ENCODE peak calls at places on chromosome 1, in six cellular contexts. One of them, this sample, is unnamed.
A peak's percentile ranks its signal among the peaks of the same experiment; 100 is the strongest.

GRCh38 chr1:12372761-12373160 is 142.9 kb downstream of the VPS13D start:
- DNase-seq in fibroblast of pulmonary artery: no peak
- DNase-seq in adrenal gland: no peak
- DNase-seq in uterus: no peak
- DNase-seq in MM.1S: no peak
- DNase-seq in cardiac muscle cell: peak; percentile 8
- DNase-seq in this sample: no peak

GRCh38 chr1:167198518-167199133 is 22.1 kb upstream of the POU2F1 start:
- DNase-seq in MM.1S: no peak
- DNase-seq in adrenal gland: no peak
- DNase-seq in fibroblast of pulmonary artery: no peak
- DNase-seq in cardiac muscle cell: no peak
- DNase-seq in uterus: no peak
- DNase-seq in this sample: no peak

GRCh38 chr1:169779970-169780369 is 14.7 kb downstream of the METTL18 start:
- DNase-seq in fibroblast of pulmonary artery: peak; percentile 60
- DNase-seq in uterus: no peak
- DNase-seq in cardiac muscle cell: no peak
- DNase-seq in adrenal gland: no peak
- DNase-seq in MM.1S: no peak
- DNase-seq in this sample: peak; percentile 25

GRCh38 chr1:30755746-30756145 is 1.8 kb downstream of the LAPTM5 start:
- DNase-seq in adrenal gland: no peak
- DNase-seq in fibroblast of pulmonary artery: no peak
- DNase-seq in uterus: no peak
- DNase-seq in MM.1S: no peak
- DNase-seq in cardiac muscle cell: no peak
- DNase-seq in this sample: no peak

GRCh38 chr1:220655961-220656720 is 34.0 kb upstream of the C1orf115 start:
- DNase-seq in adrenal gland: no peak
- DNase-seq in cardiac muscle cell: no peak
- DNase-seq in uterus: no peak
- DNase-seq in fibroblast of pulmonary artery: no peak
- DNase-seq in MM.1S: no peak
- DNase-seq in this sample: no peak

GRCh38 chr1:28115267-28115666 is 26.9 kb upstream of the EYA3 start:
- DNase-seq in cardiac muscle cell: peak; percentile 62
- DNase-seq in adrenal gland: peak; percentile 61
- DNase-seq in uterus: no peak
- DNase-seq in fibroblast of pulmonary artery: peak; percentile 48
- DNase-seq in MM.1S: no peak
- DNase-seq in this sample: peak; percentile 84

GRCh38 chr1:30668546-30669327 is 54.6 kb downstream of the MATN1 start:
- DNase-seq in fibroblast of pulmonary artery: no peak
- DNase-seq in cardiac muscle cell: no peak
- DNase-seq in adrenal gland: no peak
- DNase-seq in uterus: no peak
- DNase-seq in MM.1S: no peak
- DNase-seq in this sample: peak; percentile 7

GRCh38 chr1:225378880-225379279 is 49.0 kb downstream of the LBR start:
- DNase-seq in fibroblast of pulmonary artery: peak; percentile 69
- DNase-seq in cardiac muscle cell: peak; percentile 78
- DNase-seq in MM.1S: no peak
- DNase-seq in adrenal gland: no peak
- DNase-seq in uterus: no peak
- DNase-seq in this sample: peak; percentile 38

GRCh38 chr1:71461416-71461815 is 380.6 kb upstream of the ZRANB2 start:
- DNase-seq in fibroblast of pulmonary artery: no peak
- DNase-seq in adrenal gland: no peak
- DNase-seq in MM.1S: no peak
- DNase-seq in cardiac muscle cell: no peak
- DNase-seq in uterus: no peak
- DNase-seq in this sample: no peak

GRCh38 chr1:21510885-21511578 is 1.8 kb downstream of the ALPL start:
- DNase-seq in MM.1S: no peak
- DNase-seq in uterus: no peak
- DNase-seq in cardiac muscle cell: peak; percentile 35
- DNase-seq in adrenal gland: no peak
- DNase-seq in fibroblast of pulmonary artery: no peak
- DNase-seq in this sample: no peak

GRCh38 chr1:3518256-3518655 is 63.8 kb downstream of the ARHGEF16 start:
- DNase-seq in MM.1S: no peak
- DNase-seq in adrenal gland: no peak
- DNase-seq in fibroblast of pulmonary artery: no peak
- DNase-seq in cardiac muscle cell: no peak
- DNase-seq in uterus: no peak
- DNase-seq in this sample: no peak
- TF ChIP-seq CTCF in MM.1S: peak; percentile 62
- TF ChIP-seq CTCF in adrenal gland: peak; percentile 42
- TF ChIP-seq CTCF in fibroblast of pulmonary artery: peak; percentile 66
- TF ChIP-seq CTCF in cardiac muscle cell: peak; percentile 56
- TF ChIP-seq CTCF in uterus: peak; percentile 10
- TF ChIP-seq CTCF in this sample: peak; percentile 28

GRCh38 chr1:47230692-47231313 is 1.2 kb downstream of the TAL1 start:
- DNase-seq in cardiac muscle cell: peak; percentile 22
- DNase-seq in MM.1S: no peak
- DNase-seq in uterus: no peak
- DNase-seq in fibroblast of pulmonary artery: no peak
- DNase-seq in adrenal gland: no peak
- DNase-seq in this sample: no peak
- H3K4me3 ChIP-seq in cardiac muscle cell: no peak overlapping the region
- H3K4me3 ChIP-seq in MM.1S: no peak overlapping the region
- H3K4me3 ChIP-seq in uterus: peak overlapping the region; percentile 27
- H3K4me3 ChIP-seq in fibroblast of pulmonary artery: no peak overlapping the region
- H3K4me3 ChIP-seq in adrenal gland: no peak overlapping the region
- H3K4me3 ChIP-seq in this sample: no peak overlapping the region

GRCh38 chr1:26862781-26863676 is at the start of gene SFN:
- DNase-seq in MM.1S: peak; percentile 77
- DNase-seq in fibroblast of pulmonary artery: no peak
- DNase-seq in cardiac muscle cell: no peak
- DNase-seq in adrenal gland: no peak
- DNase-seq in uterus: no peak
- DNase-seq in this sample: no peak
- TF ChIP-seq CTCF in MM.1S: peak; percentile 79
- TF ChIP-seq CTCF in fibroblast of pulmonary artery: no peak
- TF ChIP-seq CTCF in cardiac muscle cell: peak; percentile 20
- TF ChIP-seq CTCF in adrenal gland: no peak
- TF ChIP-seq CTCF in uterus: no peak
- TF ChIP-seq CTCF in this sample: peak; percentile 14

GRCh38 chr1:1164361-1164700 is 9.3 kb upstream of the TTLL10 start:
- DNase-seq in adrenal gland: no peak
- DNase-seq in fibroblast of pulmonary artery: no peak
- DNase-seq in cardiac muscle cell: no peak
- DNase-seq in uterus: no peak
- DNase-seq in MM.1S: no peak
- DNase-seq in this sample: no peak
- H3K4me3 ChIP-seq in adrenal gland: no peak overlapping the region
- H3K4me3 ChIP-seq in fibroblast of pulmonary artery: no peak overlapping the region
- H3K4me3 ChIP-seq in cardiac muscle cell: no peak overlapping the region
- H3K4me3 ChIP-seq in uterus: no peak overlapping the region
- H3K4me3 ChIP-seq in MM.1S: no peak overlapping the region
- H3K4me3 ChIP-seq in this sample: no peak overlapping the region

DNA sequence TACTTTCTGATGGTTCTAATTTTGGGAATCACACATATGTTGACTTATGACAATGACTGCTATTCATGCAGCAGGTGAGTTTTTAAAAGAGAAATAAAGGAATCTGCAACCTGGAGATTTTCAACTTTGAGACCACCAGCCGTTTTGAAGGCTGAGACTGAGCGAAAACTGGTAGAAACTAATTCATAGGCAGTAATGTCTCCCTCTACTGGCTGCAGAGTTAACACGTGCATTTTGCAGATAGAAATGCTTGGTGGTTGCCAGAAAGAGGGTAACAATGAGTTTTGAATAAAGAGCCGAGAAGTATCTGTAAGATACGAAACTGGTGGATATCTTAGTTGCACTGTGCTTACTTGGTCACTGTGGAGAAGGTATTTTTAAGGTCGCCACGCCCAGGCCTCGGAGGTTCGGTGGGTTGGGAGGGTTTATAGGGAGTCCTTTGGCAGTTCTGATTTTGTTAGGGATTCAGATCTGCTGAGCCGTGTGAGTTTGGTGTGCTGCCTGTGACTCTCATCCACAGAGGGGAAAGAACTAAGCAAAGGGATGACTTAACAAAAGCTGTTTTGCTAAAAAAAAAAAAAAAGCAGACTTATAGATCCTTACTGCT is 83.0 kb downstream of the RYR2 start:
- DNase-seq in adrenal gland: no peak
- DNase-seq in cardiac muscle cell: peak; percentile 5
- DNase-seq in uterus: no peak
- DNase-seq in fibroblast of pulmonary artery: no peak
- DNase-seq in MM.1S: peak; percentile 30
- DNase-seq in this sample: peak; percentile 2
- TF ChIP-seq CTCF in adrenal gland: peak; percentile 13
- TF ChIP-seq CTCF in cardiac muscle cell: peak; percentile 40
- TF ChIP-seq CTCF in uterus: no peak
- TF ChIP-seq CTCF in fibroblast of pulmonary artery: peak; percentile 4
- TF ChIP-seq CTCF in MM.1S: peak; percentile 57
- TF ChIP-seq CTCF in this sample: peak; percentile 33

DNA sequence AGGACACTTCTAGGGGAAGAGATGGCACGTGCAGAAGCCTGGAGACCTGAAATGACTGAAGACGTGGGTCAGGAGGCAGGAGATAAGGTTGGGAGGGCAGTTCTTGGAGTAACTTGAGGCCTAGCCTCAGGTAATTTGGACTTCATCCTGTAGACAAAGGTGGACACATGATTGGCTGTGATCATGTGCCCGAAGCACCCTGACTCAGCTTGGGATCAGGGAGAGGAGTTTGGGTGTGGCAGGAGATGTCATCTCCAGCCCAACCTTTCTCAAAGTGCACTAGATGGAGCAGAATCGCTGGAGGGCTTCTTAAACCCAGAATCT is 1.5 kb downstream of the SLC66A1 start:
- DNase-seq in fibroblast of pulmonary artery: no peak
- DNase-seq in adrenal gland: no peak
- DNase-seq in MM.1S: no peak
- DNase-seq in uterus: no peak
- DNase-seq in cardiac muscle cell: no peak
- DNase-seq in this sample: no peak
- H3K4me3 ChIP-seq in fibroblast of pulmonary artery: no peak overlapping the region
- H3K4me3 ChIP-seq in adrenal gland: no peak overlapping the region
- H3K4me3 ChIP-seq in MM.1S: no peak overlapping the region
- H3K4me3 ChIP-seq in uterus: no peak overlapping the region
- H3K4me3 ChIP-seq in cardiac muscle cell: no peak overlapping the region
- H3K4me3 ChIP-seq in this sample: no peak overlapping the region